ENCODE peak calls at places on chromosomes 11 and 22, in seven cellular contexts. N, S, Y, L, H, Q and K are unnamed samples. For H3K36me3, the result is how much of the 10 kb centered on the place peaks cover.

GRCh38 chr22:36191106-36191836 is 10.3 kb downstream of the APOL4 start:
- DNase-seq in S (peak), Y (no peak), N (no peak), L (no peak), H (no peak), Q (no peak), K (no peak)

GRCh38 chr22:37284807-37285355 is 2.6 kb downstream of the CYTH4 start:
- DNase-seq in Q (no peak), L (no peak), N (no peak), H (no peak), S (no peak), Y (no peak), K (peak)

GRCh38 chr11:84626256-84626655 is 1000.9 kb downstream of the DLG2 start:
- DNase-seq in S (no peak), Q (no peak), N (no peak), H (no peak), Y (no peak), L (no peak), K (no peak)

GRCh38 chr11:64742087-64742939 is 1.6 kb downstream of the RASGRP2 start:
- DNase-seq in N (peak), Y (no peak), L (peak), Q (peak), S (no peak), H (no peak), K (no peak)

GRCh38 chr11:129292092-129292491 is 83.6 kb upstream of the BARX2 start:
- DNase-seq in L (no peak), H (no peak), Q (no peak), S (no peak), N (no peak), Y (no peak), K (no peak)

GRCh38 chr11:67646535-67647336 is 3.8 kb downstream of the ACY3 start:
- DNase-seq in L (no peak), N (no peak), Q (no peak), S (no peak), Y (no peak), H (no peak), K (peak)

GRCh38 chr11:9639099-9639498 is 24.8 kb upstream of the SWAP70 start:
- DNase-seq in Q (no peak), Y (no peak), L (no peak), S (no peak), N (no peak), H (no peak), K (no peak)

GRCh38 chr11:73404048-73404447 is 27.8 kb downstream of the RELT start:
- DNase-seq in Q (peak), N (peak), H (peak), L (peak), S (peak), Y (peak), K (no peak)

DNA sequence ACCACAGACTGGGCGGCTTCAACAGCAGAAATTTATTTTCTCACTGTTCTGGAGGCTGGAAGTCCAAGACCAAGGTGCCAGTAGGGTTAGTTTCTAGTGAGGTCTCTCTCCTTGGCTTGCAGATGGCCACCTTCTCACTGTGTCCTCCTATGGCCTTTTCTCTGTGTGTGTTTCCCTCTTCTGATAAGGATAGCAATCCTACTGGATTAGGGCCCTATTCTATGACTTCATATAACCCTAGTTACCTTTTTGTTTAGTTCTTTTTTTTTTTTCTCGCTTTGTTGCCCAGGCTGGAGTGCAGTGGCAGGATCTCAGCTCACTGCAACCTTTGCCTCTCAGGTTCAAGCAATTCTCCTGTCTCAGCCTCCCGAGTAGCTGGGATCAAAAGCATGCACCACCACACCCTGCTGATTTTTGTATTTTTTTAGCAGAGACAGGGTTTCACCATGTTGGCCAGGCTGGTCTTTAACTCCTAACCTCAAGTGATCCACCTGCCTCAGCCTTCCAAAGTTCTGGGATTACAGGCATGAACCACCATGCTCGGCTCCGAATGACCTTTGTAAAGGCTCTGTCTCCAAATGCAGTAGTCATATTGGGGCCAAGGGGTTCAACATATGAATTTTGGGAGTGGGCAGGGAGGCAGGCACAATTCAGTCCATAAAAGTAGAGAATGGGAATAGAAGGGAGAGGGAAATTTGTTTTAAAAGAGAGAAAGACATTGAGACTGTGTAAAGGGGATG is 25.5 kb upstream of the NNMT start:
- DNase-seq in N (no peak), Y (no peak), Q (no peak), S (no peak), H (no peak), L (no peak), K (no peak)
- H3K36me3 ChIP-seq in N (under half), Y (under half), Q (under half), S (under half), H (under half), L (under half), K (under half)

GRCh38 chr22:49783926-49784629 is 43.6 kb downstream of the BRD1 start:
- DNase-seq in N (no peak), Q (no peak), S (peak), H (no peak), Y (no peak), L (no peak), K (no peak)
- H3K36me3 ChIP-seq in N (under half), Q (half or more), S (under half), H (under half), Y (under half), L (under half), K (under half)

GRCh38 chr11:18064450-18065048 is 18.5 kb upstream of the TPH1 start:
- DNase-seq in H (no peak), N (no peak), Y (no peak), S (no peak), Q (no peak), L (no peak), K (no peak)
- H3K36me3 ChIP-seq in H (under half), N (under half), Y (under half), S (under half), Q (under half), L (under half), K (under half)

GRCh38 chr11:19955660-19956059 is 204.6 kb downstream of the DBX1 start:
- DNase-seq in Q (no peak), Y (no peak), N (peak), H (no peak), L (no peak), S (no peak), K (no peak)
- H3K36me3 ChIP-seq in Q (under half), Y (under half), N (under half), H (under half), L (under half), S (under half), K (under half)

GRCh38 chr22:22005945-22006595 is 23.5 kb upstream of the TOP3B start:
- DNase-seq in Y (no peak), Q (no peak), H (no peak), N (no peak), L (no peak), S (no peak), K (no peak)

GRCh38 chr22:22001664-22002525 is 19.3 kb upstream of the TOP3B start:
- DNase-seq in Y (no peak), H (no peak), S (no peak), Q (peak), L (no peak), N (no peak), K (no peak)

GRCh38 chr22:22002526-22003055 is 20.0 kb upstream of the TOP3B start:
- DNase-seq in N (no peak), Y (no peak), H (no peak), Q (no peak), L (no peak), S (no peak), K (no peak)

GRCh38 chr22:22006596-22006990 is 24.0 kb upstream of the TOP3B start:
- DNase-seq in Y (no peak), S (no peak), H (no peak), L (no peak), N (no peak), Q (no peak), K (no peak)

GRCh38 chr22:22003233-22003632 is 20.6 kb upstream of the TOP3B start:
- DNase-seq in H (no peak), N (no peak), Y (no peak), S (no peak), Q (no peak), L (no peak), K (no peak)
- H3K36me3 ChIP-seq in H (under half), N (under half), Y (under half), S (under half), Q (under half), L (under half), K (under half)

GRCh38 chr11:103071008-103071407 is 21.0 kb downstream of the DCUN1D5 start:
- DNase-seq in Q (no peak), H (no peak), N (no peak), L (no peak), S (no peak), Y (no peak), K (no peak)
- H3K36me3 ChIP-seq in Q (half or more), H (under half), N (under half), L (under half), S (under half), Y (under half), K (under half)

GRCh38 chr22:41513391-41513790 is 30.9 kb downstream of the POLR3H start:
- DNase-seq in H (no peak), S (no peak), Y (no peak), N (no peak), Q (no peak), L (no peak), K (no peak)
- H3K36me3 ChIP-seq in H (half or more), S (under half), Y (under half), N (under half), Q (half or more), L (under half), K (half or more)

GRCh38 chr22:27883656-27884350 is 35.3 kb downstream of the PITPNB start:
- DNase-seq in N (no peak), S (no peak), Q (no peak), H (no peak), Y (no peak), L (no peak), K (no peak)

GRCh38 chr22:27892064-27892463 is 27.0 kb downstream of the PITPNB start:
- DNase-seq in Y (no peak), Q (no peak), L (no peak), H (no peak), S (no peak), N (no peak), K (no peak)

GRCh38 chr22:27888310-27888709 is 30.7 kb downstream of the PITPNB start:
- DNase-seq in Q (no peak), S (no peak), L (no peak), Y (no peak), N (no peak), H (no peak), K (no peak)

GRCh38 chr22:27885977-27886842 is 32.8 kb downstream of the PITPNB start:
- DNase-seq in N (peak), S (peak), Q (peak), L (peak), Y (peak), H (peak), K (no peak)

GRCh38 chr22:27886843-27887151 is 32.3 kb downstream of the PITPNB start:
- DNase-seq in L (no peak), Y (no peak), N (no peak), H (no peak), Q (no peak), S (no peak), K (no peak)
- H3K36me3 ChIP-seq in L (under half), Y (under half), N (under half), H (half or more), Q (half or more), S (under half), K (under half)

DNA sequence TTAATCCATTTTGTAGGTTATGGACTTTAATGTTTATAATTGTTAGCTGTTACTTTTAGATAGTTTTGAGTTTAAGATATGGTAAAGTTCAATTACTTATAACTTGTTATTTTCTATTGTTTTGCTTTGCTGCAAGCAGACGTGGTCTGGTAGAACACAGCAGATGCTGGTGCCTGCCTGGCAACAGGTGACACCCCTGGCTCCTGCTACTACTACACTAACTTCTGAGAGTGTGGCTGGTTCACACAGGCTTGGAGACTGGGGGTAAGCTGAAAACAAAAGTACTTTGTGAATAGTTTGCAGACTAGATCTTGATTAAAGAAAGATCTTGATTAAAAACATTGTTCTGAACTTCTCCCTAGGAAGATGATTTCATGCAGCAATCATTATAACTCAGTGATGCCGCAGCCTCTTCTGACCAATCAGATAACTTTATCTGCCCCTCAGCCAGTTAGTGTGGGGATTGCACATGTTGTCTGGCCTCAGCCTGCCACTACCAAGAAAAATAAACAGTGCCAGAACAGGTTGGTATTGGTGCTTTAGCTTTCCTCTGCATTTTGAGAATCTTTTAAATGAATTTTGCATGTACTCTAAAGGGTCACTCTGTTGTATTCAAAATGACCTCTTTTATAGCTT is 90.4 kb downstream of the HIPK3 start:
- DNase-seq in S (no peak), L (no peak), H (no peak), N (no peak), Q (no peak), Y (no peak), K (no peak)
- H3K36me3 ChIP-seq in S (under half), L (under half), H (half or more), N (under half), Q (half or more), Y (under half), K (under half)

GRCh38 chr11:121488145-121488544 is 35.4 kb upstream of the SORL1-AS1 start:
- DNase-seq in L (no peak), H (no peak), N (no peak), Q (no peak), S (no peak), Y (no peak), K (no peak)
- H3K36me3 ChIP-seq in L (under half), H (under half), N (under half), Q (under half), S (under half), Y (under half), K (under half)